ENCODE peak calls at places on chromosomes 11 and 22, in six cellular contexts. One of them, this sample, is unnamed.
A peak's percentile ranks its signal among the peaks of the same experiment; 100 is the strongest.

GRCh38 chr11:8026982-8027381 is 39.8 kb downstream of the EIF3F start:
- DNase-seq in Karpas-422: no peak
- DNase-seq in stimulated activated CD4-positive, alpha-beta T cell treated with anti-CD3 and anti-CD28 coated beads, Interleukin-12 subunit alpha, Interleukin-12 subunit beta, amount 100 ng/mL, for 48 hours: no peak
- DNase-seq in activated naive CD4-positive, alpha-beta T cell: no peak
- DNase-seq in GM10248: no peak
- DNase-seq in EL: no peak
- DNase-seq in this sample: no peak

GRCh38 chr22:49718396-49718795 is 109.3 kb downstream of the BRD1 start:
- DNase-seq in Karpas-422: no peak
- DNase-seq in stimulated activated CD4-positive, alpha-beta T cell treated with anti-CD3 and anti-CD28 coated beads, Interleukin-12 subunit alpha, Interleukin-12 subunit beta, amount 100 ng/mL, for 48 hours: no peak
- DNase-seq in activated naive CD4-positive, alpha-beta T cell: no peak
- DNase-seq in GM10248: no peak
- DNase-seq in EL: no peak
- DNase-seq in this sample: no peak

GRCh38 chr22:21974058-21974649 is 8.4 kb downstream of the TOP3B start:
- DNase-seq in Karpas-422: no peak
- DNase-seq in stimulated activated CD4-positive, alpha-beta T cell treated with anti-CD3 and anti-CD28 coated beads, Interleukin-12 subunit alpha, Interleukin-12 subunit beta, amount 100 ng/mL, for 48 hours: no peak
- DNase-seq in activated naive CD4-positive, alpha-beta T cell: no peak
- DNase-seq in GM10248: no peak
- DNase-seq in EL: peak; percentile 22
- DNase-seq in this sample: no peak

GRCh38 chr11:20451568-20451967 is 64.1 kb downstream of the PRMT3 start:
- DNase-seq in Karpas-422: no peak
- DNase-seq in stimulated activated CD4-positive, alpha-beta T cell treated with anti-CD3 and anti-CD28 coated beads, Interleukin-12 subunit alpha, Interleukin-12 subunit beta, amount 100 ng/mL, for 48 hours: no peak
- DNase-seq in activated naive CD4-positive, alpha-beta T cell: no peak
- DNase-seq in GM10248: no peak
- DNase-seq in EL: peak; percentile 1
- DNase-seq in this sample: no peak

GRCh38 chr22:39715778-39716495 is 145.4 kb downstream of the CACNA1I start:
- DNase-seq in Karpas-422: no peak
- DNase-seq in stimulated activated CD4-positive, alpha-beta T cell treated with anti-CD3 and anti-CD28 coated beads, Interleukin-12 subunit alpha, Interleukin-12 subunit beta, amount 100 ng/mL, for 48 hours: no peak
- DNase-seq in activated naive CD4-positive, alpha-beta T cell: no peak
- DNase-seq in GM10248: no peak
- DNase-seq in EL: no peak
- DNase-seq in this sample: no peak

GRCh38 chr11:67997460-67997921 is 6.4 kb downstream of the UNC93B1 start:
- DNase-seq in Karpas-422: no peak
- DNase-seq in stimulated activated CD4-positive, alpha-beta T cell treated with anti-CD3 and anti-CD28 coated beads, Interleukin-12 subunit alpha, Interleukin-12 subunit beta, amount 100 ng/mL, for 48 hours: no peak
- DNase-seq in activated naive CD4-positive, alpha-beta T cell: no peak
- DNase-seq in GM10248: no peak
- DNase-seq in EL: no peak
- DNase-seq in this sample: peak; percentile 2

GRCh38 chr11:7582338-7582985 is 68.7 kb downstream of the PPFIBP2 start:
- DNase-seq in Karpas-422: no peak
- DNase-seq in stimulated activated CD4-positive, alpha-beta T cell treated with anti-CD3 and anti-CD28 coated beads, Interleukin-12 subunit alpha, Interleukin-12 subunit beta, amount 100 ng/mL, for 48 hours: no peak
- DNase-seq in activated naive CD4-positive, alpha-beta T cell: no peak
- DNase-seq in GM10248: no peak
- DNase-seq in EL: no peak
- DNase-seq in this sample: no peak

GRCh38 chr22:25448435-25449051 is 115.9 kb upstream of the GRK3 start:
- DNase-seq in Karpas-422: peak; percentile 39
- DNase-seq in stimulated activated CD4-positive, alpha-beta T cell treated with anti-CD3 and anti-CD28 coated beads, Interleukin-12 subunit alpha, Interleukin-12 subunit beta, amount 100 ng/mL, for 48 hours: no peak
- DNase-seq in activated naive CD4-positive, alpha-beta T cell: no peak
- DNase-seq in GM10248: peak; percentile 36
- DNase-seq in EL: peak; percentile 51
- DNase-seq in this sample: peak; percentile 28

GRCh38 chr11:20670932-20671403 is 1.6 kb downstream of the NELL1 start:
- DNase-seq in Karpas-422: no peak
- DNase-seq in stimulated activated CD4-positive, alpha-beta T cell treated with anti-CD3 and anti-CD28 coated beads, Interleukin-12 subunit alpha, Interleukin-12 subunit beta, amount 100 ng/mL, for 48 hours: no peak
- DNase-seq in activated naive CD4-positive, alpha-beta T cell: no peak
- DNase-seq in GM10248: no peak
- DNase-seq in EL: no peak
- DNase-seq in this sample: no peak

GRCh38 chr11:74248469-74248868 is 63.0 kb downstream of the P4HA3 start:
- DNase-seq in Karpas-422: no peak
- DNase-seq in stimulated activated CD4-positive, alpha-beta T cell treated with anti-CD3 and anti-CD28 coated beads, Interleukin-12 subunit alpha, Interleukin-12 subunit beta, amount 100 ng/mL, for 48 hours: no peak
- DNase-seq in activated naive CD4-positive, alpha-beta T cell: no peak
- DNase-seq in GM10248: no peak
- DNase-seq in EL: no peak
- DNase-seq in this sample: no peak

GRCh38 chr22:49372530-49373288 is 455.0 kb downstream of the BRD1 start:
- DNase-seq in Karpas-422: no peak
- DNase-seq in stimulated activated CD4-positive, alpha-beta T cell treated with anti-CD3 and anti-CD28 coated beads, Interleukin-12 subunit alpha, Interleukin-12 subunit beta, amount 100 ng/mL, for 48 hours: no peak
- DNase-seq in activated naive CD4-positive, alpha-beta T cell: no peak
- DNase-seq in GM10248: no peak
- DNase-seq in EL: no peak
- DNase-seq in this sample: no peak

GRCh38 chr11:17736921-17737817 is 2.6 kb downstream of the KCNC1 start:
- DNase-seq in Karpas-422: no peak
- DNase-seq in stimulated activated CD4-positive, alpha-beta T cell treated with anti-CD3 and anti-CD28 coated beads, Interleukin-12 subunit alpha, Interleukin-12 subunit beta, amount 100 ng/mL, for 48 hours: no peak
- DNase-seq in activated naive CD4-positive, alpha-beta T cell: no peak
- DNase-seq in GM10248: no peak
- DNase-seq in EL: no peak
- DNase-seq in this sample: no peak

GRCh38 chr22:32804036-32804435 is 2.5 kb downstream of the TIMP3 start:
- DNase-seq in Karpas-422: no peak
- DNase-seq in stimulated activated CD4-positive, alpha-beta T cell treated with anti-CD3 and anti-CD28 coated beads, Interleukin-12 subunit alpha, Interleukin-12 subunit beta, amount 100 ng/mL, for 48 hours: no peak
- DNase-seq in activated naive CD4-positive, alpha-beta T cell: no peak
- DNase-seq in GM10248: no peak
- DNase-seq in EL: peak; percentile 81
- DNase-seq in this sample: no peak